ENCODE peak calls at places on chromosomes 5 and 9, in four cellular contexts. One of them, this sample, is unnamed.
A peak's percentile ranks its signal among the peaks of the same experiment; 100 is the strongest.

GRCh38 chr9:112288029-112288428 is 45.4 kb downstream of the PTBP3 start:
- DNase-seq in AG10803: peak; percentile 5
- DNase-seq in A549: no peak
- DNase-seq in endodermal cell: no peak
- DNase-seq in this sample: no peak

GRCh38 chr5:67032921-67033664 is 163.5 kb downstream of the CD180 start:
- DNase-seq in AG10803: peak; percentile 53
- DNase-seq in A549: no peak
- DNase-seq in endodermal cell: no peak
- DNase-seq in this sample: peak; percentile 68

GRCh38 chr9:133716564-133717112 is 21.5 kb downstream of the SARDH start:
- DNase-seq in AG10803: no peak
- DNase-seq in A549: no peak
- DNase-seq in endodermal cell: no peak
- DNase-seq in this sample: peak; percentile 37

GRCh38 chr5:166883016-166883415 is 1408.4 kb upstream of the WWC1 start:
- DNase-seq in AG10803: no peak
- DNase-seq in A549: peak; percentile 11
- DNase-seq in endodermal cell: no peak
- DNase-seq in this sample: peak; percentile 51

GRCh38 chr5:116563909-116564308 is 10.7 kb downstream of the SEMA6A start:
- DNase-seq in AG10803: no peak
- DNase-seq in A549: no peak
- DNase-seq in endodermal cell: peak; percentile 35
- DNase-seq in this sample: no peak

GRCh38 chr5:151150484-151151262 is 6.9 kb downstream of the ANXA6 start:
- DNase-seq in AG10803: peak; percentile 60
- DNase-seq in A549: no peak
- DNase-seq in endodermal cell: no peak
- DNase-seq in this sample: peak; percentile 52

GRCh38 chr9:128706671-128707381 is 4.5 kb downstream of the PKN3 start:
- DNase-seq in AG10803: no peak
- DNase-seq in A549: no peak
- DNase-seq in endodermal cell: peak; percentile 83
- DNase-seq in this sample: no peak

GRCh38 chr5:122228728-122229392 is 83.2 kb upstream of the SNCAIP start:
- DNase-seq in AG10803: no peak
- DNase-seq in A549: no peak
- DNase-seq in endodermal cell: no peak
- DNase-seq in this sample: no peak

GRCh38 chr9:86200599-86201162 is 58.8 kb downstream of the C9orf153 start:
- DNase-seq in AG10803: no peak
- DNase-seq in A549: no peak
- DNase-seq in endodermal cell: no peak
- DNase-seq in this sample: no peak

GRCh38 chr9:98709968-98710965 is 1.5 kb upstream of the GABBR2 start:
- DNase-seq in AG10803: peak; percentile 66
- DNase-seq in A549: no peak
- DNase-seq in endodermal cell: peak; percentile 81
- DNase-seq in this sample: peak; percentile 68

GRCh38 chr5:67702008-67702407 is 505.4 kb upstream of the CD180 start:
- DNase-seq in AG10803: no peak
- DNase-seq in A549: no peak
- DNase-seq in endodermal cell: no peak
- DNase-seq in this sample: no peak

GRCh38 chr9:127505396-127506116 is 54.2 kb downstream of the LRSAM1 start:
- DNase-seq in AG10803: peak; percentile 45
- DNase-seq in A549: peak; percentile 62
- DNase-seq in endodermal cell: peak; percentile 89
- DNase-seq in this sample: peak; percentile 32

GRCh38 chr5:91127682-91128081 is 255.4 kb downstream of the ARRDC3 start:
- DNase-seq in AG10803: no peak
- DNase-seq in A549: no peak
- DNase-seq in endodermal cell: no peak
- DNase-seq in this sample: no peak

GRCh38 chr9:93025736-93026135 is 32.8 kb upstream of the SUSD3 start:
- DNase-seq in AG10803: no peak
- DNase-seq in A549: no peak
- DNase-seq in endodermal cell: no peak
- DNase-seq in this sample: no peak

GRCh38 chr9:124510650-124511425 is 3.6 kb upstream of the NR5A1 start:
- DNase-seq in AG10803: peak; percentile 13
- DNase-seq in A549: no peak
- DNase-seq in endodermal cell: no peak
- DNase-seq in this sample: peak; percentile 40

GRCh38 chr5:87394407-87394806 is 18.3 kb downstream of the CCNH start:
- DNase-seq in AG10803: peak; percentile 69
- DNase-seq in A549: no peak
- DNase-seq in endodermal cell: no peak
- DNase-seq in this sample: peak; percentile 91

GRCh38 chr9:133683494-133684460 is 47.6 kb downstream of the DBH start:
- DNase-seq in AG10803: peak; percentile 2
- DNase-seq in A549: no peak
- DNase-seq in endodermal cell: no peak
- DNase-seq in this sample: peak; percentile 5

GRCh38 chr9:34986541-34987047 is 3.0 kb upstream of the DNAJB5 start:
- DNase-seq in AG10803: no peak
- DNase-seq in A549: no peak
- DNase-seq in endodermal cell: peak; percentile 57
- DNase-seq in this sample: no peak

GRCh38 chr5:132425009-132425937 is 55.8 kb downstream of the SLC22A5 start:
- DNase-seq in AG10803: peak; percentile 87
- DNase-seq in A549: no peak
- DNase-seq in endodermal cell: no peak
- DNase-seq in this sample: peak; percentile 92

GRCh38 chr5:126973193-126973592 is 57.2 kb downstream of the MARCHF3 start:
- DNase-seq in AG10803: no peak
- DNase-seq in A549: no peak
- DNase-seq in endodermal cell: peak; percentile 61
- DNase-seq in this sample: no peak

GRCh38 chr5:56281489-56282163 is 48.5 kb upstream of the ANKRD55 start:
- DNase-seq in AG10803: no peak
- DNase-seq in A549: no peak
- DNase-seq in endodermal cell: no peak
- DNase-seq in this sample: no peak
- TF ChIP-seq CTCF in AG10803: no peak
- TF ChIP-seq CTCF in A549: no peak
- TF ChIP-seq CTCF in endodermal cell: no peak
- TF ChIP-seq CTCF in this sample: no peak

DNA sequence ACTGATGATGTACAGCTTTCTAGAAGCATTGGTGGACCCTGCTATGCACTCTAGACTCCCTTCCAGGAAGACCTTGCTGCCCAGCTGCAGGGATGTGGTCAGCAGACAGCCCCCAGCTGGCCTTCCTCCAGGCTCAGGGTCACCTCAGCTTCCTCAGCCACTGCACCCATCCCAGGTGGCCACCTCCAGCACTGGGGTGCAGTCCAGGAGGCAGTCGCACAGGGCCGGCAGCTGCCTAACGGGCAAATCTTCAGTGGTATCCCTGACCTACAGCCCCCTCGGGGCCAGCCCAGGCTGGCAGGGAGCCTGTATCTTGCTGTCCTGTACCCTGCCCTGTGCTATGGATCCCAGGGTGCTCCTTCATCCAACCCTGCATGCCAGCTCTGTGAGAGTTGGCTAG is 81.8 kb downstream of the GADD45G start:
- DNase-seq in AG10803: no peak
- DNase-seq in A549: no peak
- DNase-seq in endodermal cell: no peak
- DNase-seq in this sample: no peak
- H3K4me3 ChIP-seq in AG10803: no peak overlapping the region
- H3K4me3 ChIP-seq in A549: no peak overlapping the region
- H3K4me3 ChIP-seq in endodermal cell: no peak overlapping the region
- H3K4me3 ChIP-seq in this sample: no peak overlapping the region

GRCh38 chr9:12699529-12699928 is 6.3 kb downstream of the TYRP1 start:
- DNase-seq in AG10803: peak; percentile 21
- DNase-seq in A549: no peak
- DNase-seq in endodermal cell: no peak
- DNase-seq in this sample: peak; percentile 35

GRCh38 chr9:12697719-12698118 is 4.5 kb downstream of the TYRP1 start:
- DNase-seq in AG10803: no peak
- DNase-seq in A549: no peak
- DNase-seq in endodermal cell: no peak
- DNase-seq in this sample: no peak

GRCh38 chr9:12698293-12698692 is 5.1 kb downstream of the TYRP1 start:
- DNase-seq in AG10803: peak; percentile 75
- DNase-seq in A549: no peak
- DNase-seq in endodermal cell: no peak
- DNase-seq in this sample: peak; percentile 61

GRCh38 chr9:12696931-12697622 is 3.9 kb downstream of the TYRP1 start:
- DNase-seq in AG10803: peak; percentile 64
- DNase-seq in A549: no peak
- DNase-seq in endodermal cell: no peak
- DNase-seq in this sample: peak; percentile 15

GRCh38 chr9:12698986-12699385 is 5.8 kb downstream of the TYRP1 start:
- DNase-seq in AG10803: no peak
- DNase-seq in A549: no peak
- DNase-seq in endodermal cell: no peak
- DNase-seq in this sample: no peak
- TF ChIP-seq CTCF in AG10803: peak; percentile 9
- TF ChIP-seq CTCF in A549: no peak
- TF ChIP-seq CTCF in endodermal cell: peak; percentile 54
- TF ChIP-seq CTCF in this sample: peak; percentile 33

GRCh38 chr9:97366889-97367288 is 45.0 kb upstream of the TDRD7 start:
- DNase-seq in AG10803: no peak
- DNase-seq in A549: no peak
- DNase-seq in endodermal cell: no peak
- DNase-seq in this sample: no peak
- H3K4me3 ChIP-seq in AG10803: no peak overlapping the region
- H3K4me3 ChIP-seq in A549: no peak overlapping the region
- H3K4me3 ChIP-seq in endodermal cell: no peak overlapping the region
- H3K4me3 ChIP-seq in this sample: no peak overlapping the region

GRCh38 chr5:78060421-78060820 is 234.1 kb downstream of the AP3B1 start:
- DNase-seq in AG10803: peak; percentile 18
- DNase-seq in A549: no peak
- DNase-seq in endodermal cell: no peak
- DNase-seq in this sample: peak; percentile 49

GRCh38 chr5:78056053-78056452 is 238.4 kb downstream of the AP3B1 start:
- DNase-seq in AG10803: no peak
- DNase-seq in A549: no peak
- DNase-seq in endodermal cell: no peak
- DNase-seq in this sample: no peak

GRCh38 chr5:78062645-78063044 is 231.9 kb downstream of the AP3B1 start:
- DNase-seq in AG10803: no peak
- DNase-seq in A549: no peak
- DNase-seq in endodermal cell: no peak
- DNase-seq in this sample: no peak

DNA sequence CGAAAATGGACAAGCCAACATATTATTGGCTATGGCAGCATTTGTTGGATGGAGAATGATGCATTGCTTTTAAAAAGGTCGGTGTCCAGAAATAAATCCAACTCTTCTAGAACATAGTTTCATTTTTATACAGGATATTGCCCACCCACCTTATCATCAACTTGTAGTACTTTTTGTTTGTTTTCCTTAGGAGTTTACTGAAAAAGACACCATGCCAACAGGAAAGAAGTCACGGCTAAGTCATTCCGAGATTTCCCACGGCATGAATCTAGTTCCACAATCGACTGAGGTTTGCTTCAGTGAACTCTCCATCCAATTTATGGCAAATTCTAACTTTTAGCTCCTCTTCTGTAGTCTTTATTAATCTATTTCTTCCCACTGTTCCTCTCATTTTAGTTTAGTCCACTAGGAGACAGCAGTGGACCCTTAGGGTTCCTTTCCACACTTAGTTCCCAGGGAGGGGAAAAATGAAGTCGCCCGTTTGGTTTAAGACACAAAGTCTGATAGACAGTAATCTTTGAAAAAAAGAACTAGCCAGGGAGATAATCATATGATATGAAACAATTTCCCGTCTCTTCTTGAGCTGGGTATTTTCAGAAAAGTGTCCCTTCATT is 237.5 kb downstream of the AP3B1 start:
- DNase-seq in AG10803: no peak
- DNase-seq in A549: peak; percentile 8
- DNase-seq in endodermal cell: no peak
- DNase-seq in this sample: no peak
- TF ChIP-seq CTCF in AG10803: no peak
- TF ChIP-seq CTCF in A549: peak; percentile 12
- TF ChIP-seq CTCF in endodermal cell: peak; percentile 62
- TF ChIP-seq CTCF in this sample: no peak

DNA sequence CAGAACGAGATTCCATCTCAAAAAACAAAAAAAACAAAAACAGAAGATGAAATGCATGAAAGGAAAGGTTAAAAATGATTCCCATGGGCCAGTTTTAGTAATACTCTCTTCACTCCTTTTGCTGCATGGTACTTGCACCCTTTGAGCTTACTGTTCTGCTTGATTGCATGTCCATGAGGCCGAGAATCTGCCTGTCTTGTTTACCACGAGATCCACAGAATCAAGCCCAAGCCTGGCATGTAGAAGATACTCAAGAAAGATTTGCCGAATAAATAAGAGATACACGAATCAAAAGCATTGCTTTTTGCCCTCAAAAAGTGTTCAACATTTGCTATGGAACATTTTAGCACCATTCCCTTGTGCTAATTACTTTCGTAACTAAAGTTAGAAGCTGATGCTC is 1.1 kb downstream of the FAXDC2 start:
- DNase-seq in AG10803: no peak
- DNase-seq in A549: no peak
- DNase-seq in endodermal cell: no peak
- DNase-seq in this sample: no peak
- H3K4me3 ChIP-seq in AG10803: peak overlapping the region; percentile 76
- H3K4me3 ChIP-seq in A549: no peak overlapping the region
- H3K4me3 ChIP-seq in endodermal cell: no peak overlapping the region
- H3K4me3 ChIP-seq in this sample: peak overlapping the region; percentile 4

This sample was measured in fibroblast of mammary gland.